ENCODE peak calls at places on chromosome 5, in four cellular contexts. W, X, F and T are unnamed samples.

GRCh38 chr5:143231426-143231825 is 172.1 kb downstream of the NR3C1 start:
- DNase-seq in W (no peak), X (no peak), F (no peak), T (no peak)

GRCh38 chr5:153632748-153633290 is 142.3 kb downstream of the GRIA1 start:
- DNase-seq in W (no peak), X (no peak), F (no peak), T (no peak)

GRCh38 chr5:176906796-176907195 is 7.7 kb upstream of the HK3 start:
- DNase-seq in W (no peak), X (no peak), F (no peak), T (no peak)

GRCh38 chr5:82967072-82967471 is 110.1 kb downstream of the TMEM167A start:
- DNase-seq in W (no peak), X (no peak), F (no peak), T (no peak)

GRCh38 chr5:181185560-181185959 is 19.4 kb downstream of the TRIM7 start:
- DNase-seq in W (no peak), X (no peak), F (no peak), T (no peak)

GRCh38 chr5:174355208-174355612 is 309.7 kb downstream of the NSG2 start:
- DNase-seq in W (no peak), X (no peak), F (peak; percentile 91), T (no peak)

GRCh38 chr5:88480245-88480644 is 211.6 kb upstream of the TMEM161B start:
- DNase-seq in W (no peak), X (no peak), F (no peak), T (no peak)

GRCh38 chr5:8906303-8906967 is 639.4 kb downstream of the SEMA5A start:
- DNase-seq in W (no peak), X (no peak), F (peak; percentile 97), T (no peak)

GRCh38 chr5:111337133-111337532 is 112.9 kb downstream of the CAMK4 start:
- DNase-seq in W (no peak), X (no peak), F (no peak), T (no peak)

GRCh38 chr5:90308787-90309585 is 100.6 kb downstream of the CETN3 start:
- DNase-seq in W (no peak), X (no peak), F (peak; percentile 69), T (no peak)

GRCh38 chr5:32109236-32109635 is 64.9 kb downstream of the GOLPH3 start:
- DNase-seq in W (no peak), X (no peak), F (no peak), T (no peak)

GRCh38 chr5:55918097-55919035 is 67.2 kb downstream of the IL31RA start:
- DNase-seq in W (no peak), X (no peak), F (no peak), T (no peak)

GRCh38 chr5:4479381-4479780 is 660.7 kb upstream of the ADAMTS16 start:
- DNase-seq in W (no peak), X (no peak), F (no peak), T (no peak)

GRCh38 chr5:134490255-134490924 is 35.1 kb upstream of the JADE2 start:
- DNase-seq in W (no peak), X (no peak), F (no peak), T (no peak)

GRCh38 chr5:172321593-172321992 is 38.0 kb upstream of the UBTD2 start:
- DNase-seq in W (no peak), X (no peak), F (no peak), T (no peak)

GRCh38 chr5:4662845-4663244 is 477.3 kb upstream of the ADAMTS16 start:
- DNase-seq in W (no peak), X (no peak), F (no peak), T (no peak)

GRCh38 chr5:76388791-76389512 is 14.1 kb upstream of the IQGAP2 start:
- DNase-seq in W (no peak), X (no peak), F (no peak), T (no peak)

GRCh38 chr5:75049581-75050274 is 2.6 kb downstream of the GCNT4 start:
- DNase-seq in W (no peak), X (peak; percentile 33), F (peak; percentile 70), T (no peak)

GRCh38 chr5:157900644-157901043 is 41.7 kb upstream of the CLINT1 start:
- DNase-seq in W (no peak), X (no peak), F (no peak), T (no peak)

GRCh38 chr5:14848385-14848784 is 23.2 kb downstream of the ANKH start:
- DNase-seq in W (no peak), X (no peak), F (no peak), T (no peak)

GRCh38 chr5:180830253-180831138 is 27.9 kb upstream of the MGAT1 start:
- DNase-seq in W (peak; percentile 41), X (peak; percentile 74), F (peak; percentile 35), T (peak; percentile 69)

GRCh38 chr5:93189707-93190120 is 391.3 kb downstream of the NR2F1-AS1 start:
- DNase-seq in W (no peak), X (no peak), F (peak; percentile 97), T (no peak)

GRCh38 chr5:164868761-164869160 is 1363.3 kb downstream of the MAT2B start:
- DNase-seq in W (no peak), X (no peak), F (no peak), T (no peak)

GRCh38 chr5:56282241-56282640 is 49.1 kb upstream of the ANKRD55 start:
- DNase-seq in W (no peak), X (no peak), F (peak; percentile 53), T (no peak)

GRCh38 chr5:132767150-132767549 is 9.9 kb downstream of the SEPTIN8 start:
- DNase-seq in W (no peak), X (no peak), F (no peak), T (no peak)

GRCh38 chr5:57468481-57469165 is 14.0 kb downstream of the ACTBL2 start:
- DNase-seq in W (no peak), X (no peak), F (no peak), T (no peak)

GRCh38 chr5:40587284-40587882 is 92.3 kb upstream of the PTGER4 start:
- DNase-seq in W (no peak), X (no peak), F (peak; percentile 24), T (no peak)

GRCh38 chr5:172864747-172865146 is 30.7 kb downstream of the ERGIC1 start:
- DNase-seq in W (no peak), X (no peak), F (no peak), T (no peak)

GRCh38 chr5:174271316-174271715 is 225.8 kb downstream of the NSG2 start:
- DNase-seq in W (no peak), X (no peak), F (no peak), T (no peak)

GRCh38 chr5:176899296-176899891 is at the start of gene HK3:
- DNase-seq in W (no peak), X (no peak), F (no peak), T (no peak)

GRCh38 chr5:124825983-124826337 is 79.5 kb upstream of the ZNF608 start:
- DNase-seq in W (no peak), X (no peak), F (no peak), T (no peak)

DNA sequence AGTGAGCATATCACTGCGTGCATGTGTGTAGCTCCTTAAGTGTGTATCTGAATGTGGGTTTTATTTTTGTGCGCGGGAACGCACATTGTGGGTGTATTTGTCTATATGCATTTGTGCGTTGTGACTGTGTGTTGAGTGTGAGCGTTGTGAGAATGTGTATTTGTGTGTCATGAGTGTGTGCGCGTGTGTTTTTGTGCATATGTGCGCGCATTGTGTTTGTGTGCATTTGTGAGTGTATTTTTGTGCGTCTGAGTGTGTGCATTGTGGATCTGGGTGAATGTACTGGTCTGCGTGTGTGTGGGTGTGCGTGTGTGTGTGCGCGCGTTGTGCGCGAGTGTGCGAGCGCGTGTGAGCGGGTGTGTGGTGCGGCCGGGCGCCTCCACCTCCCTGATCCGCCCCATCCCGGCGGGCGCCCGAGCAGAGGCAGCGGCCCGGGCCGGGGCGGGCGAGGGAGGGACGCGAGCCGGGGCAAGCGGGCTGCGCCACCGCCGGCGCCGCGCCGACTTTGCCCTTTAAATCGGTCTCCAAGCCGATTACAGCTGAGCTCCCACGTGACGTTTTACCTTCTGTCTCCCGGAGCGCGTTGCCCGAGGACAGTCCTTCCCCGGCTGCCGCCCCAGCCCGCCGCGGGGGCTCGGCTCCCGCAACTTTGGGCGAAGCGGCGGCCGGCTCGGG is at the start of gene RASGRF2:
- DNase-seq in W (no peak), X (peak; percentile 23), F (no peak), T (no peak)
- H3K4me1 ChIP-seq in W (no peaks in the 10 kb centered on the region), X (peaks cover 4% of the 10 kb centered on the region), F (peaks cover 16% of the 10 kb centered on the region), T (no peaks in the 10 kb centered on the region)

DNA sequence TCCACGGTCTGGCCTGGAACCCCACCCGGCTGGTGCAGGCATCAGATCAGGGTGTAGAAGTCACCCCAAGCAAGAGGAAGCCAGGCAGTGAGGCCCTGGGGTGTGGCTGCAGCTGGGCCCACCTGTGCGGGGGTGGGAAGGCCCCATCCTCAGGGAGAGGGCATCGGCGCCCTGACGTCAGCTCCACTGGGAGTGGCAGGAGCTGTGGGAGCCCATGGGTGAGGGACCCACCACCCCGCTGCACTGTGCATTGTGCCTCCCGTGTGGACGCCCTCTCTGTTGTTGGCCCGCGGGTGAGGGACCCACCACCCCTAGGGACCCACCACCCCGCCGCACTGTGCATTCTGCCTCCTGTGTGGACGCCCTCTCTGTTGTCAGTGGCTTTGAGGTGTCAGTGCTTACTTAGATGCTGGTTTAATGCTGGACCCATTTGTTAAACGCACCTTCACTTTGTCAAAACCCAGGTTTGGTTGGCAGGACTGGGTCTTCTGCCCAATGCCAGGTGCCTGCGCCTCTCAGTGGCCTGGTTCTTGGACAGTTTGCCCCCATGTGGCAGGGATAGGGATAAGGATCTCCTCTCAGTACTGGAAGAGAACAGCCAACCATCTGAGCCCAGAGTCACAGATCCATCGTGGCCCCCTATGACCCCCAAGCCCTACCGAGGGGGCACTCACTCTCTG is 6.9 kb upstream of the EXOC3 start:
- DNase-seq in W (no peak), X (no peak), F (peak; percentile 63), T (peak; percentile 31)
- TF ChIP-seq CTCF in W (no peak), X (peak; percentile 13), F (peak; percentile 68), T (no peak)

DNA sequence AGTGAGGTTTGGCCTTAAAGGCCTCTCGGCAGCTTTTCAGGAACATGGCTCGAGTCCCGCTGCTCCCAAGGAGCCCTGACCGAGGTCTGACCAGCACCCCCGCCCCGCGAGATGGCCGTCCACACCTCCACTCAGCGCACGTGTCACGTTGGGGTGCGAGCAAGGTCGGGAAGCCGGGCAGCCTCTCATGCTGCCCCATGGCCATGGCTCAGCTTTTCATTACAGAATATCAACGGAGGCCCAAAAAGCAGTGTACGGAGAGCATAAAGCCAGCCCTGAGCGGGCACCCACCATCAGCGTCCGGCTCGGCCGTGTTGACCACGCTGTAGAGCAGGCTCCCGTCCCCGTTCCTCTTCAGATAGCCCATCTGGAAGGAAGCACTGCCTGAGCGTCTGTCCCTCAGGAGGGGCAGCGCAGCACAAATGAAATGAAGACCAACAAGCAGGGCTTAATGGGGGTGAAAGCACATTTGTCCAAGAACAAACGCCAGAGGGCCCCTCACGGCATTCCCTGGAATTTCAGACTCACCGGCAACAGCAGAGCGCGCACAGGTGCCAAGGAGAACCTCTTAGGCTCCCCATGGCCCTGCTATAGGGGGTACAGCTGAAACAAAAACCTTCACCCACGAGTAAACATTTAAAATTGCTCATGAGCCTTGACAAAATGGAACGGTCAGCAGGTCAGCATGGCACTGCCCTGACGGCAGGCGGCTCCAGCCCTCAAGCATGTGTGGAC is 11.6 kb downstream of the BRD9 start:
- DNase-seq in W (no peak), X (no peak), F (no peak), T (no peak)
- H3K4me1 ChIP-seq in W (no peaks in the 10 kb centered on the region), X (peaks cover 12% of the 10 kb centered on the region), F (no peaks in the 10 kb centered on the region), T (no peaks in the 10 kb centered on the region)

GRCh38 chr5:98349990-98350365 is 423.5 kb upstream of the RGMB start:
- DNase-seq in W (no peak), X (no peak), F (no peak), T (no peak)

GRCh38 chr5:98349251-98349989 is 424.0 kb upstream of the RGMB start:
- DNase-seq in W (no peak), X (no peak), F (peak; percentile 94), T (no peak)
- TF ChIP-seq CTCF in W (no peak), X (no peak), F (peak; percentile 99), T (no peak)